ENCODE peak calls at places on chromosomes 11 and 22, in nine cellular contexts. G is A549; T is left ventricle myocardium inferior; H is cardiac muscle cell; X is CD8-positive, alpha-beta T cell; Q is SJSA1; S is heart right ventricle; J is PC-9; D is suprapubic skin. F is an unnamed sample.

GRCh38 chr11:110518809-110519514 is 89.2 kb downstream of the FDX1 start:
- DNase-seq in G (no peak), H (peak; percentile 58), S (no peak), T (no peak), D (no peak), J (peak; percentile 32), Q (no peak), X (no peak), F (no peak)

GRCh38 chr11:70158201-70158600 is 44.9 kb upstream of the FADD start:
- DNase-seq in G (peak; percentile 55), Q (no peak), H (peak; percentile 25), T (no peak), J (no peak), S (no peak), D (no peak), X (no peak), F (no peak)

GRCh38 chr11:1655168-1656060 is 25.8 kb downstream of the KRTAP5-5 start:
- DNase-seq in D (peak; percentile 69), S (no peak), X (no peak), G (no peak), H (no peak), J (no peak), T (no peak), Q (no peak), F (no peak)

GRCh38 chr11:7056828-7057513 is 31.8 kb upstream of the RBMXL2 start:
- DNase-seq in Q (no peak), J (no peak), T (no peak), S (no peak), D (no peak), X (no peak), H (peak; percentile 37), G (no peak), F (no peak)

GRCh38 chr11:85109141-85109540 is 518.0 kb downstream of the DLG2 start:
- DNase-seq in D (no peak), G (no peak), X (no peak), J (no peak), S (no peak), T (no peak), H (no peak), Q (no peak), F (no peak)

GRCh38 chr11:18775492-18776292 is 15.9 kb downstream of the PTPN5 start:
- DNase-seq in S (peak; percentile 52), H (peak; percentile 60), X (peak; percentile 27), Q (peak; percentile 46), T (peak; percentile 28), G (peak; percentile 76), D (no peak), J (peak; percentile 52), F (peak; percentile 17)

GRCh38 chr11:119722281-119722794 is 6.7 kb downstream of the NECTIN1 start:
- DNase-seq in X (no peak), J (no peak), Q (no peak), H (no peak), D (no peak), G (no peak), S (no peak), T (no peak), F (no peak)

GRCh38 chr22:34236527-34236926 is 316.3 kb upstream of the LARGE1 start:
- DNase-seq in J (no peak), S (peak; percentile 39), G (no peak), T (peak; percentile 63), Q (no peak), X (no peak), D (no peak), H (no peak), F (no peak)

GRCh38 chr11:71426413-71426812 is 21.8 kb downstream of the DHCR7 start:
- DNase-seq in T (no peak), J (no peak), H (no peak), D (no peak), Q (no peak), G (no peak), S (no peak), X (no peak), F (no peak)

GRCh38 chr11:36077886-36078685 is 134.2 kb downstream of the LDLRAD3 start:
- DNase-seq in J (no peak), H (no peak), D (no peak), S (no peak), Q (no peak), G (no peak), X (no peak), T (no peak), F (no peak)

GRCh38 chr11:63919267-63920125 is 2.5 kb upstream of the RCOR2 start:
- DNase-seq in G (no peak), H (peak; percentile 53), T (peak; percentile 76), X (no peak), S (peak; percentile 75), J (peak; percentile 73), Q (no peak), D (no peak), F (no peak)

GRCh38 chr11:119359365-119360229 is 13.1 kb upstream of the MFRP start:
- DNase-seq in Q (no peak), X (no peak), D (no peak), G (no peak), H (no peak), T (no peak), J (no peak), S (no peak), F (no peak)

GRCh38 chr22:50676661-50677492 is 4.3 kb downstream of the SHANK3 start:
- DNase-seq in H (no peak), D (peak; percentile 69), G (no peak), T (no peak), Q (peak; percentile 29), J (peak; percentile 32), S (no peak), X (no peak), F (no peak)

GRCh38 chr11:94869186-94869585 is 101.0 kb downstream of the AMOTL1 start:
- DNase-seq in X (no peak), T (no peak), D (no peak), Q (no peak), J (no peak), H (no peak), S (no peak), G (no peak), F (no peak)

GRCh38 chr11:133163463-133164419 is 368.6 kb downstream of the OPCML start:
- DNase-seq in T (no peak), J (peak; percentile 45), X (no peak), D (no peak), H (peak; percentile 61), Q (no peak), G (peak; percentile 42), S (no peak), F (no peak)

GRCh38 chr11:13955971-13956421 is 6.5 kb upstream of the SPON1 start:
- DNase-seq in S (no peak), H (peak; percentile 84), T (peak; percentile 25), Q (peak; percentile 68), D (no peak), G (peak; percentile 73), X (peak; percentile 54), J (no peak), F (peak; percentile 69)

GRCh38 chr11:66176650-66177049 is 91.8 kb upstream of the RAB1B start:
- DNase-seq in D (no peak), J (no peak), G (no peak), X (no peak), T (no peak), H (no peak), Q (no peak), S (no peak), F (no peak)

GRCh38 chr11:78220218-78221157 is 31.8 kb downstream of the USP35 start:
- DNase-seq in T (no peak), D (peak; percentile 60), G (no peak), H (no peak), X (no peak), S (no peak), Q (no peak), J (no peak), F (no peak)

GRCh38 chr11:126992804-126993111 is 7.8 kb downstream of the KIRREL3 start:
- DNase-seq in Q (peak; percentile 55), T (no peak), G (peak; percentile 29), H (peak; percentile 53), D (no peak), J (peak; percentile 3), S (no peak), X (no peak), F (no peak)

GRCh38 chr11:10503777-10504176 is 37.2 kb downstream of the RNF141 start:
- DNase-seq in T (no peak), J (no peak), X (no peak), G (no peak), H (no peak), S (no peak), Q (no peak), D (no peak), F (no peak)

DNA sequence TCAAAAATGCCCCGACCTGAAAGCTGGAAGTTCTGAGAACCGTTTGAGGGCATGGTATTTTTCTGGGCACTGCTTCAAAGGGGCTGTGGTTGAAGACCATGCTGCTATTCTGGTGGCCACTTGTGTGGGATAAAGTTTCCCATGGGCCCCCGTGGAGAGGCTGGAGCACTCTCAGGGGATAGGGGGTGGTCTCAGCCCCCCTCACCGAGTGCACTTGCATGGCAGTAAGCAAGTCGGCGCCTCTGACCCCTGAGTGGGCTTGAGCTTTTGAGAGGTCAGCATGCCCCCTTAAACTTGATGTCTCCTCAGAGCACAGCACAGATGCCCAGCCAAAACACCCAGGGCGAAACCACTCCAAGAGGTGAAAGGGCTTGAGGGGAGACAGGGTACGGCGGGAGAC is 35.6 kb downstream of the TIMP3 start:
- DNase-seq in T (no peak), D (no peak), H (no peak), J (no peak), X (no peak), Q (no peak), S (no peak), G (no peak), F (no peak)
- H3K4me3 ChIP-seq in T (no peak overlapping the region), D (no peak overlapping the region), H (no peak overlapping the region), J (no peak overlapping the region), X (no peak overlapping the region), Q (no peak overlapping the region), S (no peak overlapping the region), G (no peak overlapping the region), F (no peak overlapping the region)

GRCh38 chr22:48047722-48048500 is 1285.5 kb downstream of the TBC1D22A start:
- DNase-seq in S (no peak), T (no peak), D (no peak), Q (no peak), J (no peak), X (no peak), H (no peak), G (no peak), F (no peak)
- H3K9me3 ChIP-seq in S (no peaks in the 10 kb centered on the region), T (no peaks in the 10 kb centered on the region), D (no peaks in the 10 kb centered on the region), Q (no peaks in the 10 kb centered on the region), J (no peaks in the 10 kb centered on the region), X (no peaks in the 10 kb centered on the region), H (no peaks in the 10 kb centered on the region), G (no peaks in the 10 kb centered on the region), F (no peaks in the 10 kb centered on the region)

GRCh38 chr11:123084454-123084853 is 22.5 kb upstream of the HSPA8 start:
- DNase-seq in X (no peak), J (no peak), Q (no peak), T (no peak), S (no peak), G (no peak), D (no peak), H (no peak), F (no peak)
- H3K27ac ChIP-seq in X (no peak overlapping the region), J (no peak overlapping the region), Q (no peak overlapping the region), T (peak overlapping the region; percentile 63), S (no peak overlapping the region), G (no peak overlapping the region), D (no peak overlapping the region), H (no peak overlapping the region), F (no peak overlapping the region)

GRCh38 chr22:37483050-37483449 is 3.1 kb downstream of the MFNG start:
- DNase-seq in T (no peak), S (no peak), X (no peak), D (no peak), Q (no peak), G (no peak), J (no peak), H (no peak), F (no peak)
- H3K4me3 ChIP-seq in T (peak overlapping the region; percentile 67), S (peak overlapping the region; percentile 13), X (no peak overlapping the region), D (no peak overlapping the region), Q (no peak overlapping the region), G (no peak overlapping the region), J (no peak overlapping the region), H (no peak overlapping the region), F (peak overlapping the region; percentile 37)

F was measured in CD4-positive, CD25-positive, alpha-beta regulatory T cell.